ENCODE peak calls at places on chromosome 16, in ten cellular contexts. W is Kasumi-1; I is RPMI8226; T is kidney tubule cell; X is ELF-1; Y is activated CD4-positive, alpha-beta T cell treated with anti-CD3 and anti-CD28 coated beads, Interleukin-2, amount 50 U/mL, for 1 hour; F is activated effector memory CD4-positive, alpha-beta T cell treated with Interleukin-2 at 50 U/mL for 16 hours; V is stimulated activated CD4-positive, alpha-beta T cell treated with anti-CD3 and anti-CD28 coated beads, TNF-alpha, amount 100 ng/mL, for 4 hours; C is HCEC 1CT; L is PC-3. N is an unnamed sample.

GRCh38 chr16:26727801-26728200 is 338.9 kb upstream of the C16orf82 start:
- DNase-seq in W (no peak), I (no peak), T (no peak), X (no peak), Y (no peak), F (no peak), V (no peak), C (no peak), L (no peak), N (no peak)

GRCh38 chr16:68994324-68994723 is 111.1 kb upstream of the HAS3 start:
- DNase-seq in W (no peak), I (no peak), T (no peak), X (no peak), Y (no peak), F (no peak), V (no peak), C (no peak), L (no peak), N (no peak)

GRCh38 chr16:83533193-83533592 is 274.6 kb upstream of the HSBP1 start:
- DNase-seq in W (no peak), I (no peak), T (peak; percentile 93), X (no peak), Y (no peak), F (no peak), V (no peak), C (peak; percentile 52), L (peak; percentile 37), N (no peak)

GRCh38 chr16:77225182-77225581 is 26.0 kb downstream of the SYCE1L start:
- DNase-seq in W (no peak), I (no peak), T (no peak), X (no peak), Y (no peak), F (no peak), V (no peak), C (no peak), L (no peak), N (no peak)

GRCh38 chr16:56246051-56246817 is 54.9 kb downstream of the GNAO1 start:
- DNase-seq in W (no peak), I (no peak), T (peak; percentile 94), X (peak; percentile 97), Y (no peak), F (no peak), V (no peak), C (no peak), L (peak; percentile 44), N (no peak)

GRCh38 chr16:57800213-57801097 is 1.8 kb downstream of the KIFC3 start:
- DNase-seq in W (peak; percentile 23), I (peak; percentile 25), T (peak; percentile 28), X (no peak), Y (no peak), F (no peak), V (no peak), C (peak; percentile 4), L (no peak), N (no peak)

GRCh38 chr16:81265658-81266451 is 27.4 kb downstream of the BCO1 start:
- DNase-seq in W (no peak), I (no peak), T (no peak), X (no peak), Y (no peak), F (no peak), V (no peak), C (no peak), L (peak; percentile 31), N (no peak)

GRCh38 chr16:73125860-73126259 is 77.9 kb upstream of the ZFHX3 start:
- DNase-seq in W (peak; percentile 78), I (no peak), T (no peak), X (no peak), Y (no peak), F (no peak), V (no peak), C (peak; percentile 72), L (peak; percentile 13), N (no peak)

GRCh38 chr16:85986931-85987749 is 88.2 kb downstream of the IRF8 start:
- DNase-seq in W (peak; percentile 35), I (peak; percentile 53), T (no peak), X (peak; percentile 12), Y (peak; percentile 37), F (no peak), V (peak; percentile 17), C (no peak), L (no peak), N (peak; percentile 97)

GRCh38 chr16:71923941-71924690 is 28.8 kb downstream of the IST1 start:
- DNase-seq in W (no peak), I (no peak), T (peak; percentile 29), X (no peak), Y (no peak), F (no peak), V (no peak), C (peak; percentile 12), L (peak; percentile 48), N (no peak)

GRCh38 chr16:2287916-2288547 is 20.1 kb upstream of the RNPS1 start:
- DNase-seq in W (no peak), I (peak; percentile 37), T (no peak), X (no peak), Y (no peak), F (no peak), V (no peak), C (no peak), L (no peak), N (no peak)

GRCh38 chr16:28001184-28001583 is 62.3 kb downstream of the GSG1L start:
- DNase-seq in W (no peak), I (no peak), T (no peak), X (no peak), Y (no peak), F (no peak), V (no peak), C (no peak), L (no peak), N (no peak)

GRCh38 chr16:13606804-13607203 is 313.1 kb upstream of the ERCC4 start:
- DNase-seq in W (no peak), I (no peak), T (no peak), X (no peak), Y (no peak), F (no peak), V (no peak), C (no peak), L (no peak), N (no peak)

GRCh38 chr16:71474864-71475263 is 12.8 kb upstream of the ZNF23 start:
- DNase-seq in W (no peak), I (no peak), T (peak; percentile 94), X (no peak), Y (no peak), F (no peak), V (no peak), C (peak; percentile 97), L (peak; percentile 90), N (no peak)

GRCh38 chr16:85796599-85796998 is 2.7 kb downstream of the EMC8 start:
- DNase-seq in W (no peak), I (no peak), T (no peak), X (no peak), Y (no peak), F (no peak), V (no peak), C (no peak), L (no peak), N (no peak)

GRCh38 chr16:17302620-17303019 is 168.1 kb downstream of the XYLT1 start:
- DNase-seq in W (no peak), I (no peak), T (no peak), X (no peak), Y (no peak), F (no peak), V (no peak), C (no peak), L (no peak), N (no peak)

GRCh38 chr16:35431829-35432663 is 1972.6 kb downstream of the TP53TG3F start:
- DNase-seq in W (peak; percentile 9), I (peak; percentile 44), T (peak; percentile 14), X (peak; percentile 16), Y (no peak), F (no peak), V (no peak), C (no peak), L (no peak), N (peak; percentile 29)

GRCh38 chr16:55073830-55074229 is 143.2 kb downstream of the IRX5 start:
- DNase-seq in W (no peak), I (no peak), T (no peak), X (no peak), Y (no peak), F (no peak), V (no peak), C (no peak), L (no peak), N (no peak)

GRCh38 chr16:70548936-70549335 is 25.3 kb downstream of the SF3B3 start:
- DNase-seq in W (no peak), I (no peak), T (no peak), X (no peak), Y (no peak), F (no peak), V (no peak), C (no peak), L (peak; percentile 22), N (no peak)

GRCh38 chr16:73177896-73178295 is 130.0 kb upstream of the ZFHX3 start:
- DNase-seq in W (no peak), I (no peak), T (no peak), X (no peak), Y (no peak), F (no peak), V (no peak), C (no peak), L (no peak), N (no peak)

GRCh38 chr16:75679366-75679765 is 2.6 kb upstream of the CPHXL2 start:
- DNase-seq in W (no peak), I (no peak), T (no peak), X (no peak), Y (no peak), F (no peak), V (no peak), C (no peak), L (no peak), N (no peak)

GRCh38 chr16:72850863-72851262 is 197.1 kb downstream of the ZFHX3 start:
- DNase-seq in W (no peak), I (no peak), T (no peak), X (no peak), Y (no peak), F (no peak), V (no peak), C (no peak), L (no peak), N (no peak)

GRCh38 chr16:13896543-13897182 is 23.3 kb upstream of the ERCC4 start:
- DNase-seq in W (no peak), I (peak; percentile 34), T (no peak), X (no peak), Y (no peak), F (no peak), V (no peak), C (no peak), L (peak; percentile 41), N (no peak)

N was measured in iPS-NIHi11.